ENCODE peak calls at places on chromosome 20, in four cellular contexts. H, U, C and O are unnamed samples.

GRCh38 chr20:9051508-9051907 is 17.4 kb upstream of the PLCB4 start:
- DNase-seq in H (peak; percentile 86), U (no peak), C (no peak), O (no peak)

GRCh38 chr20:23920936-23921335 is 41.4 kb upstream of the CST5 start:
- DNase-seq in H (no peak), U (no peak), C (peak; percentile 62), O (no peak)

GRCh38 chr20:46833360-46833759 is 61.3 kb upstream of the EYA2 start:
- DNase-seq in H (no peak), U (no peak), C (no peak), O (no peak)

GRCh38 chr20:11216451-11217314 is 542.9 kb upstream of the JAG1 start:
- DNase-seq in H (no peak), U (no peak), C (no peak), O (no peak)

GRCh38 chr20:58313366-58313765 is 3.9 kb downstream of the RAB22A start:
- DNase-seq in H (no peak), U (no peak), C (no peak), O (no peak)

GRCh38 chr20:11274137-11274536 is 600.3 kb upstream of the JAG1 start:
- DNase-seq in H (peak; percentile 52), U (no peak), C (peak; percentile 80), O (no peak)

GRCh38 chr20:50731930-50732690 is 730 bp downstream of the PARD6B start:
- DNase-seq in H (no peak), U (no peak), C (no peak), O (no peak)

GRCh38 chr20:63664861-63665594 is 6.9 kb downstream of the RTEL1 start:
- DNase-seq in H (no peak), U (no peak), C (no peak), O (no peak)

GRCh38 chr20:47187450-47188195 is 168.9 kb downstream of the ZMYND8 start:
- DNase-seq in H (no peak), U (peak; percentile 30), C (no peak), O (no peak)

GRCh38 chr20:9218412-9219001 is 149.6 kb downstream of the PLCB4 start:
- DNase-seq in H (no peak), U (no peak), C (no peak), O (no peak)

GRCh38 chr20:8764289-8764962 is 304.5 kb upstream of the PLCB4 start:
- DNase-seq in H (no peak), U (no peak), C (no peak), O (no peak)

GRCh38 chr20:62101078-62101477 is 21.2 kb upstream of the LSM14B start:
- DNase-seq in H (no peak), U (no peak), C (no peak), O (no peak)

GRCh38 chr20:62728028-62728780 is 19.6 kb downstream of the NTSR1 start:
- DNase-seq in H (no peak), U (peak; percentile 33), C (no peak), O (no peak)

GRCh38 chr20:49516916-49517315 is 34.4 kb upstream of the KCNB1 start:
- DNase-seq in H (no peak), U (no peak), C (no peak), O (no peak)

GRCh38 chr20:34426026-34426425 is 63.0 kb downstream of the ITCH start:
- DNase-seq in H (no peak), U (no peak), C (no peak), O (no peak)

GRCh38 chr20:22584922-22585785 is 782 bp upstream of the FOXA2 start:
- DNase-seq in H (no peak), U (no peak), C (no peak), O (no peak)

GRCh38 chr20:32482251-32483220 is 102.6 kb downstream of the NOL4L start:
- DNase-seq in H (no peak), U (peak; percentile 69), C (no peak), O (peak; percentile 87)

GRCh38 chr20:60040471-60041162 is 82.4 kb downstream of the CDH26 start:
- DNase-seq in H (no peak), U (no peak), C (no peak), O (no peak)

GRCh38 chr20:45911486-45912343 is at the start of gene PLTP:
- DNase-seq in H (no peak), U (peak; percentile 82), C (no peak), O (peak; percentile 82)

GRCh38 chr20:44092551-44093248 is 94.3 kb downstream of the JPH2 start:
- DNase-seq in H (no peak), U (no peak), C (peak; percentile 19), O (no peak)

GRCh38 chr20:49303211-49303610 is 25.4 kb upstream of the ZNFX1 start:
- DNase-seq in H (no peak), U (no peak), C (no peak), O (no peak)

GRCh38 chr20:38471987-38472512 is 593 bp upstream of the RALGAPB start:
- DNase-seq in H (no peak), U (no peak), C (no peak), O (no peak)

GRCh38 chr20:36028106-36028826 is 59.9 kb downstream of the CNBD2 start:
- DNase-seq in H (no peak), U (no peak), C (no peak), O (no peak)

GRCh38 chr20:4009305-4009704 is 6.1 kb downstream of the RNF24 start:
- DNase-seq in H (no peak), U (no peak), C (no peak), O (no peak)

GRCh38 chr20:10705801-10706459 is 32.1 kb upstream of the JAG1 start:
- DNase-seq in H (peak; percentile 85), U (no peak), C (no peak), O (no peak)

GRCh38 chr20:34311118-34312023 is 8.2 kb upstream of the AHCY start:
- DNase-seq in H (no peak), U (no peak), C (no peak), O (no peak)

GRCh38 chr20:34018166-34018565 is 24.5 kb downstream of the RALY start:
- DNase-seq in H (no peak), U (no peak), C (no peak), O (no peak)

GRCh38 chr20:34705383-34706021 is 1.4 kb downstream of the TP53INP2 start:
- DNase-seq in H (no peak), U (no peak), C (no peak), O (peak; percentile 85)

GRCh38 chr20:20824924-20825584 is 112.6 kb upstream of the RALGAPA2 start:
- DNase-seq in H (no peak), U (peak; percentile 79), C (peak; percentile 64), O (peak; percentile 84)

GRCh38 chr20:62192635-62193034 is 9.8 kb downstream of the MTG2 start:
- DNase-seq in H (no peak), U (peak; percentile 26), C (no peak), O (no peak)

GRCh38 chr20:36604952-36605308 is 649 bp upstream of the RAB5IF start:
- DNase-seq in H (peak; percentile 31), U (peak; percentile 59), C (peak; percentile 59), O (no peak)